ENCODE peak calls at places on chromosomes 7 and 10, in five cellular contexts. E is A673, N is GM12864, I is mucosa of descending colon, K is suprapubic skin. U is an unnamed sample.

GRCh38 chr7:9981950-9982349 is 991.7 kb upstream of the PHF14 start:
- DNase-seq in E (no peak), N (no peak), I (no peak), K (no peak), U (no peak)

GRCh38 chr7:43763183-43763582 is 4.7 kb downstream of the BLVRA start:
- DNase-seq in E (no peak), N (no peak), I (no peak), K (no peak), U (no peak)

GRCh38 chr10:87092861-87093460 is 1.7 kb downstream of the GLUD1 start:
- DNase-seq in E (peak; percentile 78), N (no peak), I (no peak), K (no peak), U (no peak)

GRCh38 chr7:157503229-157503628 is 166.4 kb downstream of the DNAJB6 start:
- DNase-seq in E (no peak), N (no peak), I (no peak), K (no peak), U (no peak)

GRCh38 chr7:82506702-82507101 is 63.1 kb upstream of the CACNA2D1 start:
- DNase-seq in E (no peak), N (no peak), I (no peak), K (no peak), U (no peak)

GRCh38 chr10:117948493-117948892 is 98.2 kb downstream of the RAB11FIP2 start:
- DNase-seq in E (no peak), N (no peak), I (no peak), K (no peak), U (no peak)

GRCh38 chr7:73988197-73988596 is 39.8 kb upstream of the ELN start:
- DNase-seq in E (no peak), N (no peak), I (no peak), K (no peak), U (no peak)

GRCh38 chr10:58631715-58632114 is 119.0 kb downstream of the BICC1 start:
- DNase-seq in E (no peak), N (no peak), I (no peak), K (no peak), U (no peak)

GRCh38 chr7:52569151-52569550 is 466.3 kb upstream of the POM121L12 start:
- DNase-seq in E (no peak), N (no peak), I (no peak), K (no peak), U (no peak)

GRCh38 chr10:50242777-50243176 is 8.5 kb downstream of the ASAH2 start:
- DNase-seq in E (no peak), N (no peak), I (no peak), K (no peak), U (no peak)

GRCh38 chr10:6721964-6722615 is 142.0 kb upstream of the PRKCQ start:
- DNase-seq in E (peak; percentile 55), N (no peak), I (no peak), K (no peak), U (no peak)

GRCh38 chr10:36779238-36779846 is 346.1 kb upstream of the ANKRD30A start:
- DNase-seq in E (peak; percentile 87), N (no peak), I (no peak), K (no peak), U (no peak)

GRCh38 chr10:64535131-64535867 is 1014.1 kb downstream of the REEP3 start:
- DNase-seq in E (no peak), N (no peak), I (no peak), K (no peak), U (no peak)

GRCh38 chr7:13336227-13336626 is 648.8 kb downstream of the ARL4A start:
- DNase-seq in E (no peak), N (no peak), I (no peak), K (no peak), U (no peak)

GRCh38 chr10:64091889-64092288 is 570.7 kb downstream of the REEP3 start:
- DNase-seq in E (peak; percentile 42), N (no peak), I (no peak), K (no peak), U (no peak)

GRCh38 chr7:104963378-104963990 is 50.5 kb upstream of the KMT2E start:
- DNase-seq in E (no peak), N (no peak), I (no peak), K (no peak), U (no peak)

GRCh38 chr10:95273393-95274312 is 17.1 kb downstream of the PDLIM1 start:
- DNase-seq in E (no peak), N (no peak), I (no peak), K (no peak), U (no peak)
- H3K4me3 ChIP-seq in E (no peak overlapping the region), N (no peak overlapping the region), I (no peak overlapping the region), K (no peak overlapping the region), U (peak overlapping the region; percentile 61)

DNA sequence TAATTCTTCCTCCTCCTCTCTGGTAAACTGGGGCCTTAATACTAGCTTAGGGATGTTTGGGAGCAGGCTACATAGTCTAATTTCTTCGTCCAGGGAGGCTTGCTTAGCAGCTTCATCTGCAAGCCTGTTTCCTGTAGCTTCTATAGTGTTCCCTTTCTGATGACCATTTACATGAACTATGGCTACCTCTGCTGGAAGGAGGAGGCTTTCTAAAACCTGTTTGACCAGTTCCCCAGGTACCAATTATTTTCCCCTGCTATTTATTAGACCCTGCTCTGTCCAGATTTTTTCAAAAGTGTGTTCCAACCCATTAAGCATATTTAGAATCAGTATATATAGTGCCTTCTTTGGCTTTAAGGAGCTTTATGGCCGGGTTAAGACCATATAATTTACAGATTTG is 38.8 kb upstream of the DNAH11 start:
- DNase-seq in E (no peak), N (no peak), I (no peak), K (no peak), U (no peak)
- H3K4me3 ChIP-seq in E (no peak overlapping the region), N (no peak overlapping the region), I (no peak overlapping the region), K (no peak overlapping the region), U (no peak overlapping the region)

GRCh38 chr10:132626761-132627735 is 89.5 kb downstream of the INPP5A start:
- DNase-seq in E (no peak), N (no peak), I (peak; percentile 24), K (peak; percentile 76), U (no peak)
- H3K4me3 ChIP-seq in E (no peak overlapping the region), N (no peak overlapping the region), I (no peak overlapping the region), K (no peak overlapping the region), U (peak overlapping the region; percentile 48)

DNA sequence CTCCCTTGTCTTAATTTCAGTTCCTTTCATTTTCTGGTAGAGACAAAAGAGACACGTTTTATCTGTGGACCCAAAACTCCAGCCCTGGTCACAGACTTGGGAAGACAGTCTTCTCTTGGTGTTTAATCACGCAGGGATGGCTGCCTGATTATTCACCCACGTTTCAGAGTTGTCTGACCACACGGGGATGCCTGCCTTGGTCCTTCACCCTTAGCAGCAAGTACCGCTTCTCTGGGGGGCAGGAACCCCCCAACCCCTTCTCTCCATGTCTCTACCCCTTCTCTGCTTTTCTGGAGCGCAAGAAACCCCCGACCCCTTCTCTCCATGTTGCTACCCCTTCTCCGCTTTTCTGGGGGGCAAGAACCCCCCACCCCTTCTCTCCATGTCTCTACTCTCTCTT is 95.8 kb downstream of the MACC1 start:
- DNase-seq in E (no peak), N (no peak), I (no peak), K (no peak), U (no peak)
- H3K4me3 ChIP-seq in E (no peak overlapping the region), N (no peak overlapping the region), I (no peak overlapping the region), K (no peak overlapping the region), U (no peak overlapping the region)

GRCh38 chr10:124448696-124449169 is 1.1 kb downstream of the NKX1-2 start:
- DNase-seq in E (no peak), N (no peak), I (no peak), K (no peak), U (no peak)

GRCh38 chr10:124449170-124450009 is 445 bp downstream of the NKX1-2 start:
- DNase-seq in E (no peak), N (no peak), I (no peak), K (no peak), U (no peak)

GRCh38 chr10:124451227-124451807 is 1.5 kb upstream of the NKX1-2 start:
- DNase-seq in E (no peak), N (no peak), I (no peak), K (no peak), U (no peak)

GRCh38 chr10:124450783-124451057 is 885 bp upstream of the NKX1-2 start:
- DNase-seq in E (no peak), N (no peak), I (no peak), K (no peak), U (no peak)

GRCh38 chr10:124450010-124450782 is at the start of gene NKX1-2:
- DNase-seq in E (peak; percentile 61), N (no peak), I (no peak), K (no peak), U (no peak)
- H3K4me3 ChIP-seq in E (peak within 1 kb of the TSS; percentile 35), N (no peak within 1 kb of the TSS), I (no peak within 1 kb of the TSS), K (peak within 1 kb of the TSS; percentile 51), U (peak within 1 kb of the TSS; percentile 39)

GRCh38 chr7:6252310-6252709 is 20.1 kb downstream of the CYTH3 start:
- DNase-seq in E (peak; percentile 64), N (no peak), I (no peak), K (no peak), U (no peak)
- H3K4me3 ChIP-seq in E (peak overlapping the region; percentile 8), N (no peak overlapping the region), I (no peak overlapping the region), K (no peak overlapping the region), U (peak overlapping the region; percentile 2)

DNA sequence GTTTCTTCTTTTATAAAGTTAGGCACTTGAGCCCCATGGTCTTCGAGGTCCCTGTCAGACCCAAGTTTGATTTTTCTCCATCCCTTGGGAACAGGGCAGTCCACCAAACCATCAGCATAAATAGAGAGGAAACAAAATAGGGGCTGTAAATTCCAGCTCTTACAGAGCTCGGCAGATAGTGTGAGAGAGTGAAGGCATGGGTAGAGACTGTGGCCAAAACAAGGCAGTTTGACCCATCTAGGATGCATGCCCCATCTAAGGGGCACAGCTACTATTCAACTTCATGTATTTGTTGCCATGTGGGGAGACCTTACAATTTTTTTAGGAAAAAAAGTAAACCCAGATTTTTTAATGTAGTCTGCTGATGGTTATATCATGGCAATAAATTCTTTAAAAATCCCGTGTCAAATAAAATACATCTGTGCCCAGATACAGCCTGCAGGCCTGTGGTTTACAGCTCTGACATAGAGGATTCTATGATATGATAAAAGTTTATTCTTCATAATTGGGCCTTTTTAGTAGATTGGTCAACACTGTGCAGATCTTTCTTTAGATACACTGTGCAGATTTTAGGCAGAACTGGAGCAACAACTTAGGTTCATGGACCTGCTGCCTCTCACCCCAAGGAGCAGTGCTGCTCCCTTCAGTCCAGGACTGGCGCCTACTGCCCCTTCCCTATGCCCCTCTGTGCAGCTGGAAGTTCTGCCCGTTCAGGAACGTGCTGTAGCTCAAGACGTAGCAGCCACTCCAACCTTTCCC is 5.3 kb downstream of the PPP1R3C start:
- DNase-seq in E (no peak), N (no peak), I (no peak), K (no peak), U (no peak)
- H3K4me3 ChIP-seq in E (no peak overlapping the region), N (no peak overlapping the region), I (no peak overlapping the region), K (no peak overlapping the region), U (peak overlapping the region; percentile 79)

U was measured in coronary artery.